ENCODE peak calls at places on chromosomes 13 and 19, in eight cellular contexts. One of them, this sample, is unnamed.

GRCh38 chr13:112205990-112206389 is 139.0 kb downstream of the SOX1 start:
- DNase-seq in EL: no peak
- DNase-seq in stimulated activated naive CD4-positive, alpha-beta T cell: no peak
- DNase-seq in astrocyte: no peak
- DNase-seq in psoas muscle: no peak
- DNase-seq in NCI-H446 treated with DMSO at 0.1 percent for 48 hours: no peak
- DNase-seq in small intestine: no peak
- DNase-seq in AG08395: no peak
- DNase-seq in this sample: no peak

GRCh38 chr19:42042455-42043170 is 27.4 kb downstream of the GRIK5 start:
- DNase-seq in EL: no peak
- DNase-seq in stimulated activated naive CD4-positive, alpha-beta T cell: no peak
- DNase-seq in astrocyte: no peak
- DNase-seq in psoas muscle: peak
- DNase-seq in NCI-H446 treated with DMSO at 0.1 percent for 48 hours: peak
- DNase-seq in small intestine: no peak
- DNase-seq in AG08395: no peak
- DNase-seq in this sample: no peak

GRCh38 chr19:30864460-30865215 is 484.6 kb downstream of the TSHZ3 start:
- DNase-seq in EL: no peak
- DNase-seq in stimulated activated naive CD4-positive, alpha-beta T cell: no peak
- DNase-seq in astrocyte: no peak
- DNase-seq in psoas muscle: no peak
- DNase-seq in NCI-H446 treated with DMSO at 0.1 percent for 48 hours: no peak
- DNase-seq in small intestine: no peak
- DNase-seq in AG08395: no peak
- DNase-seq in this sample: no peak

GRCh38 chr19:16703677-16704076 is 16.0 kb upstream of the NWD1 start:
- DNase-seq in EL: no peak
- DNase-seq in stimulated activated naive CD4-positive, alpha-beta T cell: no peak
- DNase-seq in astrocyte: no peak
- DNase-seq in psoas muscle: no peak
- DNase-seq in NCI-H446 treated with DMSO at 0.1 percent for 48 hours: no peak
- DNase-seq in small intestine: no peak
- DNase-seq in AG08395: no peak
- DNase-seq in this sample: no peak

GRCh38 chr19:48780684-48781391 is 25.5 kb downstream of the FGF21 start:
- DNase-seq in EL: peak
- DNase-seq in stimulated activated naive CD4-positive, alpha-beta T cell: no peak
- DNase-seq in astrocyte: peak
- DNase-seq in psoas muscle: peak
- DNase-seq in NCI-H446 treated with DMSO at 0.1 percent for 48 hours: no peak
- DNase-seq in small intestine: peak
- DNase-seq in AG08395: no peak
- DNase-seq in this sample: peak

GRCh38 chr19:15631817-15632216 is 8.9 kb upstream of the CYP4F3 start:
- DNase-seq in EL: peak
- DNase-seq in stimulated activated naive CD4-positive, alpha-beta T cell: peak
- DNase-seq in astrocyte: no peak
- DNase-seq in psoas muscle: no peak
- DNase-seq in NCI-H446 treated with DMSO at 0.1 percent for 48 hours: no peak
- DNase-seq in small intestine: peak
- DNase-seq in AG08395: no peak
- DNase-seq in this sample: peak

GRCh38 chr13:39253774-39254173 is 215.5 kb downstream of the NHLRC3 start:
- DNase-seq in EL: peak
- DNase-seq in stimulated activated naive CD4-positive, alpha-beta T cell: no peak
- DNase-seq in astrocyte: no peak
- DNase-seq in psoas muscle: no peak
- DNase-seq in NCI-H446 treated with DMSO at 0.1 percent for 48 hours: no peak
- DNase-seq in small intestine: no peak
- DNase-seq in AG08395: no peak
- DNase-seq in this sample: peak

GRCh38 chr19:49157445-49158224 is at the start of gene TRPM4:
- DNase-seq in EL: peak
- DNase-seq in stimulated activated naive CD4-positive, alpha-beta T cell: peak
- DNase-seq in astrocyte: peak
- DNase-seq in psoas muscle: peak
- DNase-seq in NCI-H446 treated with DMSO at 0.1 percent for 48 hours: peak
- DNase-seq in small intestine: peak
- DNase-seq in AG08395: peak
- DNase-seq in this sample: peak

GRCh38 chr13:92807343-92807742 is 419.3 kb upstream of the GPC6 start:
- DNase-seq in EL: peak
- DNase-seq in stimulated activated naive CD4-positive, alpha-beta T cell: no peak
- DNase-seq in astrocyte: peak
- DNase-seq in psoas muscle: no peak
- DNase-seq in NCI-H446 treated with DMSO at 0.1 percent for 48 hours: no peak
- DNase-seq in small intestine: no peak
- DNase-seq in AG08395: peak
- DNase-seq in this sample: no peak

GRCh38 chr13:70054572-70054971 is 53.1 kb upstream of the ATXN8OS start:
- DNase-seq in EL: no peak
- DNase-seq in stimulated activated naive CD4-positive, alpha-beta T cell: no peak
- DNase-seq in astrocyte: no peak
- DNase-seq in psoas muscle: no peak
- DNase-seq in NCI-H446 treated with DMSO at 0.1 percent for 48 hours: no peak
- DNase-seq in small intestine: no peak
- DNase-seq in AG08395: no peak
- DNase-seq in this sample: no peak

GRCh38 chr13:59746291-59746962 is 417.3 kb downstream of the DIAPH3 start:
- DNase-seq in EL: peak
- DNase-seq in stimulated activated naive CD4-positive, alpha-beta T cell: no peak
- DNase-seq in astrocyte: peak
- DNase-seq in psoas muscle: no peak
- DNase-seq in NCI-H446 treated with DMSO at 0.1 percent for 48 hours: no peak
- DNase-seq in small intestine: no peak
- DNase-seq in AG08395: peak
- DNase-seq in this sample: peak

GRCh38 chr19:33348301-33349010 is 25.1 kb upstream of the CEBPG start:
- DNase-seq in EL: peak
- DNase-seq in stimulated activated naive CD4-positive, alpha-beta T cell: no peak
- DNase-seq in astrocyte: peak
- DNase-seq in psoas muscle: no peak
- DNase-seq in NCI-H446 treated with DMSO at 0.1 percent for 48 hours: no peak
- DNase-seq in small intestine: no peak
- DNase-seq in AG08395: peak
- DNase-seq in this sample: no peak

GRCh38 chr13:72384186-72384823 is 343.1 kb downstream of the MZT1 start:
- DNase-seq in EL: no peak
- DNase-seq in stimulated activated naive CD4-positive, alpha-beta T cell: no peak
- DNase-seq in astrocyte: no peak
- DNase-seq in psoas muscle: no peak
- DNase-seq in NCI-H446 treated with DMSO at 0.1 percent for 48 hours: no peak
- DNase-seq in small intestine: no peak
- DNase-seq in AG08395: no peak
- DNase-seq in this sample: no peak

GRCh38 chr13:76816394-76816793 is 69.8 kb downstream of the KCTD12 start:
- DNase-seq in EL: no peak
- DNase-seq in stimulated activated naive CD4-positive, alpha-beta T cell: no peak
- DNase-seq in astrocyte: no peak
- DNase-seq in psoas muscle: no peak
- DNase-seq in NCI-H446 treated with DMSO at 0.1 percent for 48 hours: no peak
- DNase-seq in small intestine: no peak
- DNase-seq in AG08395: no peak
- DNase-seq in this sample: no peak

GRCh38 chr13:27455331-27455855 is 5.0 kb upstream of the MTIF3 start:
- DNase-seq in EL: no peak
- DNase-seq in stimulated activated naive CD4-positive, alpha-beta T cell: no peak
- DNase-seq in astrocyte: no peak
- DNase-seq in psoas muscle: no peak
- DNase-seq in NCI-H446 treated with DMSO at 0.1 percent for 48 hours: no peak
- DNase-seq in small intestine: peak
- DNase-seq in AG08395: no peak
- DNase-seq in this sample: no peak

GRCh38 chr19:27676877-27677276 is 1536.1 kb downstream of the UQCRFS1 start:
- DNase-seq in EL: no peak
- DNase-seq in stimulated activated naive CD4-positive, alpha-beta T cell: no peak
- DNase-seq in astrocyte: no peak
- DNase-seq in psoas muscle: no peak
- DNase-seq in NCI-H446 treated with DMSO at 0.1 percent for 48 hours: no peak
- DNase-seq in small intestine: no peak
- DNase-seq in AG08395: no peak
- DNase-seq in this sample: no peak

GRCh38 chr19:29798783-29799182 is 13.0 kb upstream of the CCNE1 start:
- DNase-seq in EL: peak
- DNase-seq in stimulated activated naive CD4-positive, alpha-beta T cell: no peak
- DNase-seq in astrocyte: peak
- DNase-seq in psoas muscle: peak
- DNase-seq in NCI-H446 treated with DMSO at 0.1 percent for 48 hours: no peak
- DNase-seq in small intestine: no peak
- DNase-seq in AG08395: peak
- DNase-seq in this sample: peak

GRCh38 chr19:56350416-56351045 is 35.9 kb upstream of the ZSCAN5A start:
- DNase-seq in EL: peak
- DNase-seq in stimulated activated naive CD4-positive, alpha-beta T cell: peak
- DNase-seq in astrocyte: peak
- DNase-seq in psoas muscle: no peak
- DNase-seq in NCI-H446 treated with DMSO at 0.1 percent for 48 hours: peak
- DNase-seq in small intestine: peak
- DNase-seq in AG08395: peak
- DNase-seq in this sample: no peak

GRCh38 chr19:43354305-43354627 is 780 bp downstream of the CD177 start:
- DNase-seq in EL: no peak
- DNase-seq in stimulated activated naive CD4-positive, alpha-beta T cell: no peak
- DNase-seq in astrocyte: no peak
- DNase-seq in psoas muscle: no peak
- DNase-seq in NCI-H446 treated with DMSO at 0.1 percent for 48 hours: no peak
- DNase-seq in small intestine: no peak
- DNase-seq in AG08395: no peak
- DNase-seq in this sample: no peak

GRCh38 chr13:47298506-47298905 is 401.7 kb upstream of the HTR2A start:
- DNase-seq in EL: no peak
- DNase-seq in stimulated activated naive CD4-positive, alpha-beta T cell: no peak
- DNase-seq in astrocyte: peak
- DNase-seq in psoas muscle: no peak
- DNase-seq in NCI-H446 treated with DMSO at 0.1 percent for 48 hours: no peak
- DNase-seq in small intestine: no peak
- DNase-seq in AG08395: no peak
- DNase-seq in this sample: no peak

GRCh38 chr19:38538793-38539528 is 78.8 kb downstream of the MAP4K1 start:
- DNase-seq in EL: no peak
- DNase-seq in stimulated activated naive CD4-positive, alpha-beta T cell: no peak
- DNase-seq in astrocyte: no peak
- DNase-seq in psoas muscle: no peak
- DNase-seq in NCI-H446 treated with DMSO at 0.1 percent for 48 hours: no peak
- DNase-seq in small intestine: peak
- DNase-seq in AG08395: no peak
- DNase-seq in this sample: no peak

GRCh38 chr19:18385675-18386542 is at the start of gene GDF15:
- DNase-seq in EL: peak
- DNase-seq in stimulated activated naive CD4-positive, alpha-beta T cell: no peak
- DNase-seq in astrocyte: peak
- DNase-seq in psoas muscle: peak
- DNase-seq in NCI-H446 treated with DMSO at 0.1 percent for 48 hours: no peak
- DNase-seq in small intestine: peak
- DNase-seq in AG08395: peak
- DNase-seq in this sample: peak

GRCh38 chr13:73060251-73061160 is 1.7 kb downstream of the KLF5 start:
- DNase-seq in EL: peak
- DNase-seq in stimulated activated naive CD4-positive, alpha-beta T cell: no peak
- DNase-seq in astrocyte: peak
- DNase-seq in psoas muscle: peak
- DNase-seq in NCI-H446 treated with DMSO at 0.1 percent for 48 hours: no peak
- DNase-seq in small intestine: peak
- DNase-seq in AG08395: peak
- DNase-seq in this sample: peak

GRCh38 chr13:36531746-36532486 is 99.6 kb downstream of the CCNA1 start:
- DNase-seq in EL: peak
- DNase-seq in stimulated activated naive CD4-positive, alpha-beta T cell: no peak
- DNase-seq in astrocyte: peak
- DNase-seq in psoas muscle: no peak
- DNase-seq in NCI-H446 treated with DMSO at 0.1 percent for 48 hours: no peak
- DNase-seq in small intestine: no peak
- DNase-seq in AG08395: no peak
- DNase-seq in this sample: no peak

GRCh38 chr19:24053601-24054000 is 33.4 kb upstream of the ZNF254 start:
- DNase-seq in EL: no peak
- DNase-seq in stimulated activated naive CD4-positive, alpha-beta T cell: no peak
- DNase-seq in astrocyte: no peak
- DNase-seq in psoas muscle: no peak
- DNase-seq in NCI-H446 treated with DMSO at 0.1 percent for 48 hours: no peak
- DNase-seq in small intestine: no peak
- DNase-seq in AG08395: no peak
- DNase-seq in this sample: no peak

GRCh38 chr13:74661851-74662250 is 527.6 kb upstream of the KLF12 start:
- DNase-seq in EL: peak
- DNase-seq in stimulated activated naive CD4-positive, alpha-beta T cell: no peak
- DNase-seq in astrocyte: no peak
- DNase-seq in psoas muscle: no peak
- DNase-seq in NCI-H446 treated with DMSO at 0.1 percent for 48 hours: no peak
- DNase-seq in small intestine: no peak
- DNase-seq in AG08395: peak
- DNase-seq in this sample: no peak

This sample was measured in HCEC 1CT.